ENCODE peak calls at places on chromosomes 1 and 21, in seven cellular contexts. Z is mammary epithelial cell, J is right lobe of liver, T is fibroblast of pulmonary artery, R is lung, A is sigmoid colon, Q is K562. S is an unnamed sample.

GRCh38 chr1:92953491-92953890 is 7.8 kb downstream of the DIPK1A start:
- DNase-seq in J (no peak), A (no peak), Z (no peak), Q (no peak), R (no peak), T (no peak), S (peak)

GRCh38 chr1:6512245-6512907 is 20.9 kb upstream of the PLEKHG5 start:
- DNase-seq in R (no peak), Q (no peak), A (no peak), Z (no peak), T (no peak), J (peak), S (no peak)

GRCh38 chr1:218347316-218347712 is 2.2 kb downstream of the TGFB2 start:
- DNase-seq in J (no peak), T (peak), R (no peak), A (peak), Z (peak), Q (no peak), S (peak)

GRCh38 chr1:197924516-197925123 is 7.4 kb downstream of the LHX9 start:
- DNase-seq in T (peak), J (no peak), R (no peak), Q (peak), A (no peak), Z (no peak), S (peak)

GRCh38 chr21:17003221-17003620 is 509.6 kb upstream of the CXADR start:
- DNase-seq in R (no peak), T (peak), J (no peak), Z (no peak), Q (no peak), A (no peak), S (no peak)

GRCh38 chr1:199868777-199869176 is 158.7 kb upstream of the NR5A2 start:
- DNase-seq in T (no peak), Q (no peak), A (no peak), J (no peak), Z (no peak), R (no peak), S (no peak)

GRCh38 chr1:58576727-58577675 is at the start of gene TACSTD2:
- DNase-seq in J (peak), T (no peak), Z (peak), Q (no peak), R (peak), A (no peak), S (no peak)

GRCh38 chr1:99544328-99544727 is 101.6 kb upstream of the PALMD start:
- DNase-seq in A (no peak), Z (peak), R (no peak), Q (no peak), T (peak), J (no peak), S (no peak)

GRCh38 chr1:230288641-230289349 is 137.3 kb downstream of the PGBD5 start:
- DNase-seq in R (no peak), T (peak), J (no peak), Z (no peak), Q (no peak), A (peak), S (no peak)

GRCh38 chr1:43973981-43974442 is 748 bp upstream of the ATP6V0B start:
- DNase-seq in T (no peak), A (no peak), R (no peak), Q (no peak), Z (no peak), J (no peak), S (no peak)

GRCh38 chr1:184914149-184914548 is 60.2 kb downstream of the NIBAN1 start:
- DNase-seq in J (no peak), Q (no peak), R (no peak), A (no peak), T (no peak), Z (no peak), S (no peak)

GRCh38 chr1:184911830-184912229 is 62.5 kb downstream of the NIBAN1 start:
- DNase-seq in A (no peak), R (no peak), Z (no peak), J (no peak), T (no peak), Q (no peak), S (no peak)

GRCh38 chr1:184911103-184911502 is 63.2 kb downstream of the NIBAN1 start:
- DNase-seq in R (no peak), A (no peak), J (no peak), Z (no peak), Q (no peak), T (peak), S (no peak)

GRCh38 chr1:184910596-184910995 is 63.7 kb downstream of the NIBAN1 start:
- DNase-seq in Q (no peak), T (peak), A (peak), J (no peak), Z (peak), R (peak), S (no peak)

GRCh38 chr1:184912392-184912791 is 61.9 kb downstream of the NIBAN1 start:
- DNase-seq in J (no peak), T (no peak), Z (peak), A (no peak), Q (no peak), R (no peak), S (no peak)
- TF ChIP-seq CTCF in J (no peak), T (no peak), Z (no peak), A (no peak), Q (no peak), R (no peak), S (no peak)

GRCh38 chr1:241536383-241536782 is 4.2 kb downstream of the KMO start:
- DNase-seq in A (no peak), Z (no peak), R (no peak), T (no peak), J (no peak), Q (no peak), S (no peak)

GRCh38 chr1:241531195-241532172 is 694 bp upstream of the KMO start:
- DNase-seq in Z (peak), J (no peak), R (no peak), T (peak), A (no peak), Q (peak), S (no peak)

GRCh38 chr1:241532864-241533263 is 686 bp downstream of the KMO start:
- DNase-seq in J (peak), Z (peak), R (no peak), T (no peak), A (no peak), Q (no peak), S (peak)

GRCh38 chr1:241532173-241532553 is at the start of gene KMO:
- DNase-seq in T (peak), Q (no peak), J (no peak), Z (peak), A (no peak), R (no peak), S (peak)

GRCh38 chr1:241533375-241534115 is 1.4 kb downstream of the KMO start:
- DNase-seq in J (no peak), Q (no peak), A (no peak), T (no peak), R (no peak), Z (peak), S (no peak)
- TF ChIP-seq CTCF in J (no peak), Q (no peak), A (no peak), T (no peak), R (no peak), Z (no peak), S (no peak)

DNA sequence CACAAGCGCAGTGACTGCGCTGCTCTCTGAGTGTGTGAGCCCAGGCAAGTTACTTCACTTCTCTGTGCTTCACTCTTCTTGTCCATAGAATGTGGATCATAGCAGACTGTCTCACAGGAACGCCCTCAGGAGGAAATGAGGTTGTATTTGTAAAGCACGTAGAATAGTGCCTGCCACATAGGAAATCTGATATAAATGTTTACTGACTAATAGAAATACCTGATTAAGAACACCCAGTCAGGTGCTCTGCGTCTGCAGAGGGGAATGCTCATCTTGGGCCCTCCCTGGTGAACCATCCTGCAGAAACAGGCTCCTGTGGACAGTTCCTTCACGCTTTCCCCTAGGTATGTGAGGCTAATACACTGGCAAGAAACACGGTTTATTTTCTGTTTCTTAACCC is 100.3 kb downstream of the BEND5 start:
- DNase-seq in A (no peak), J (no peak), Q (no peak), T (no peak), Z (no peak), R (no peak), S (no peak)
- TF ChIP-seq CTCF in A (no peak), J (no peak), Q (no peak), T (no peak), Z (no peak), R (no peak), S (no peak)

GRCh38 chr1:109877320-109877771 is 33.3 kb upstream of the CSF1 start:
- DNase-seq in J (no peak), T (peak), Z (peak), R (peak), Q (peak), A (peak), S (no peak)
- TF ChIP-seq CTCF in J (no peak), T (peak), Z (no peak), R (no peak), Q (peak), A (peak), S (no peak)

GRCh38 chr1:10691075-10691739 is 105.2 kb downstream of the CASZ1 start:
- DNase-seq in J (no peak), R (no peak), Z (no peak), Q (no peak), A (no peak), T (no peak), S (no peak)

GRCh38 chr1:10691740-10692125 is 104.7 kb downstream of the CASZ1 start:
- DNase-seq in J (no peak), Z (no peak), Q (no peak), A (no peak), T (no peak), R (no peak), S (peak)

GRCh38 chr1:10692401-10693021 is 103.9 kb downstream of the CASZ1 start:
- DNase-seq in J (no peak), A (no peak), T (no peak), Z (no peak), Q (peak), R (peak), S (peak)

GRCh38 chr1:10688409-10688786 is 108.0 kb downstream of the CASZ1 start:
- DNase-seq in J (no peak), T (no peak), Z (no peak), A (no peak), Q (no peak), R (no peak), S (no peak)

GRCh38 chr1:10690484-10690883 is 106.0 kb downstream of the CASZ1 start:
- DNase-seq in R (no peak), A (no peak), J (no peak), Z (no peak), Q (peak), T (no peak), S (no peak)
- TF ChIP-seq CTCF in R (no peak), A (no peak), J (no peak), Z (peak), Q (peak), T (no peak), S (no peak)

GRCh38 chr1:42035205-42035829 is 116.6 kb upstream of the HIVEP3 start:
- DNase-seq in T (peak), R (peak), J (peak), Z (peak), Q (peak), A (peak), S (peak)
- TF ChIP-seq CTCF in T (no peak), R (no peak), J (peak), Z (peak), Q (peak), A (no peak), S (peak)

GRCh38 chr1:154145986-154146385 is 8.9 kb downstream of the NUP210L start:
- DNase-seq in R (no peak), A (no peak), Q (no peak), J (no peak), T (no peak), Z (no peak), S (peak)
- TF ChIP-seq CTCF in R (no peak), A (no peak), Q (no peak), J (peak), T (peak), Z (peak), S (peak)

GRCh38 chr1:68570859-68571258 is 74.0 kb upstream of the DEPDC1 start:
- DNase-seq in J (no peak), T (peak), Q (no peak), Z (no peak), R (no peak), A (no peak), S (no peak)
- TF ChIP-seq CTCF in J (no peak), T (peak), Q (no peak), Z (no peak), R (no peak), A (no peak), S (no peak)

S was measured in activated CD8-positive, alpha-beta T cell treated with anti-CD3 and anti-CD28 coated beads for 36 hours.